ENCODE peak calls at places on chromosomes 6 and 20, in seven cellular contexts. F is HCT116, Q is SK-N-SH, H is K562, C is H1, E is GM12878, Z is HepG2. V is an unnamed sample.

GRCh38 chr20:42472198-42472597 is 717.5 kb downstream of the PTPRT start:
- DNase-seq in F (no peak), Q (no peak), H (no peak), C (no peak), E (no peak), Z (no peak), V (no peak)

GRCh38 chr6:32967151-32968091 is 973 bp upstream of the BRD2 start:
- DNase-seq in F (peak), Q (peak), H (peak), C (peak), E (no peak), Z (peak), V (peak)

GRCh38 chr6:137923866-137924616 is 57.0 kb downstream of the TNFAIP3 start:
- DNase-seq in F (no peak), Q (no peak), H (no peak), C (no peak), E (no peak), Z (no peak), V (no peak)

GRCh38 chr6:16129623-16130243 is 847 bp downstream of the MYLIP start:
- DNase-seq in F (no peak), Q (no peak), H (no peak), C (peak), E (no peak), Z (no peak), V (peak)

GRCh38 chr6:164928366-164929154 is 380.8 kb downstream of the C6orf118 start:
- DNase-seq in F (no peak), Q (peak), H (no peak), C (no peak), E (no peak), Z (no peak), V (no peak)

GRCh38 chr6:4637691-4638433 is 138.3 kb upstream of the CDYL start:
- DNase-seq in F (peak), Q (no peak), H (peak), C (no peak), E (peak), Z (no peak), V (no peak)

GRCh38 chr6:134436281-134436815 is 118.4 kb upstream of the SGK1 start:
- DNase-seq in F (peak), Q (no peak), H (peak), C (no peak), E (peak), Z (peak), V (no peak)

GRCh38 chr6:8219352-8219943 is 117.1 kb upstream of the EEF1E1 start:
- DNase-seq in F (peak), Q (peak), H (peak), C (peak), E (no peak), Z (peak), V (peak)

GRCh38 chr20:46507760-46508407 is 5.5 kb downstream of the ZNF334 start:
- DNase-seq in F (no peak), Q (no peak), H (no peak), C (no peak), E (no peak), Z (no peak), V (no peak)

GRCh38 chr20:17594443-17594842 is 24.6 kb downstream of the DSTN start:
- DNase-seq in F (no peak), Q (no peak), H (no peak), C (no peak), E (no peak), Z (no peak), V (peak)

GRCh38 chr6:52929321-52930164 is 20.0 kb upstream of the GSTA3 start:
- DNase-seq in F (peak), Q (peak), H (peak), C (no peak), E (no peak), Z (peak), V (no peak)

GRCh38 chr20:19706463-19706862 is 51.6 kb upstream of the RIN2 start:
- DNase-seq in F (no peak), Q (no peak), H (no peak), C (no peak), E (peak), Z (no peak), V (no peak)

GRCh38 chr6:112330877-112331260 is 16.3 kb upstream of the RFPL4B start:
- DNase-seq in F (no peak), Q (no peak), H (no peak), C (no peak), E (no peak), Z (no peak), V (no peak)

GRCh38 chr6:125220712-125221111 is 67.1 kb downstream of the TPD52L1 start:
- DNase-seq in F (no peak), Q (no peak), H (no peak), C (no peak), E (no peak), Z (no peak), V (no peak)

GRCh38 chr6:166419268-166419667 is 36.5 kb upstream of the MPC1 start:
- DNase-seq in F (no peak), Q (no peak), H (no peak), C (no peak), E (peak), Z (no peak), V (no peak)

GRCh38 chr6:100226811-100227210 is 232.8 kb upstream of the MCHR2 start:
- DNase-seq in F (no peak), Q (no peak), H (no peak), C (no peak), E (no peak), Z (no peak), V (no peak)

GRCh38 chr20:50259705-50260479 is 69.3 kb downstream of the CEBPB start:
- DNase-seq in F (no peak), Q (no peak), H (peak), C (no peak), E (no peak), Z (no peak), V (no peak)

GRCh38 chr6:105507811-105508210 is 104.9 kb upstream of the PREP start:
- DNase-seq in F (no peak), Q (no peak), H (no peak), C (no peak), E (no peak), Z (no peak), V (no peak)

GRCh38 chr6:108627692-108628565 is 67.2 kb downstream of the FOXO3 start:
- DNase-seq in F (no peak), Q (no peak), H (no peak), C (no peak), E (no peak), Z (no peak), V (no peak)

GRCh38 chr20:9110365-9110764 is 41.5 kb downstream of the PLCB4 start:
- DNase-seq in F (no peak), Q (no peak), H (no peak), C (no peak), E (no peak), Z (no peak), V (no peak)

GRCh38 chr6:3899061-3899460 is 49.9 kb downstream of the FAM50B start:
- DNase-seq in F (no peak), Q (no peak), H (no peak), C (no peak), E (no peak), Z (no peak), V (no peak)

GRCh38 chr20:53827996-53828672 is 234.5 kb upstream of the ZNF217 start:
- DNase-seq in F (peak), Q (no peak), H (no peak), C (no peak), E (no peak), Z (no peak), V (peak)

GRCh38 chr6:109526905-109527628 is 44.0 kb upstream of the ZBTB24 start:
- DNase-seq in F (peak), Q (peak), H (peak), C (peak), E (peak), Z (peak), V (peak)

GRCh38 chr20:15205719-15206118 is 868.3 kb upstream of the FLRT3 start:
- DNase-seq in F (no peak), Q (no peak), H (no peak), C (no peak), E (no peak), Z (no peak), V (no peak)
- TF ChIP-seq JUND in F (no peak), Q (peak), H (no peak), C (no peak), E (no peak), Z (no peak), V (no peak)

GRCh38 chr6:111172563-111172962 is 85.3 kb downstream of the SLC16A10 start:
- DNase-seq in F (no peak), Q (no peak), H (no peak), C (no peak), E (no peak), Z (no peak), V (no peak)

GRCh38 chr6:111173341-111173740 is 86.0 kb downstream of the SLC16A10 start:
- DNase-seq in F (no peak), Q (no peak), H (no peak), C (no peak), E (no peak), Z (no peak), V (no peak)

GRCh38 chr6:111175135-111175534 is 87.8 kb downstream of the SLC16A10 start:
- DNase-seq in F (no peak), Q (no peak), H (no peak), C (no peak), E (no peak), Z (no peak), V (no peak)

GRCh38 chr6:111173946-111174345 is 86.6 kb downstream of the SLC16A10 start:
- DNase-seq in F (no peak), Q (no peak), H (no peak), C (no peak), E (no peak), Z (no peak), V (no peak)

DNA sequence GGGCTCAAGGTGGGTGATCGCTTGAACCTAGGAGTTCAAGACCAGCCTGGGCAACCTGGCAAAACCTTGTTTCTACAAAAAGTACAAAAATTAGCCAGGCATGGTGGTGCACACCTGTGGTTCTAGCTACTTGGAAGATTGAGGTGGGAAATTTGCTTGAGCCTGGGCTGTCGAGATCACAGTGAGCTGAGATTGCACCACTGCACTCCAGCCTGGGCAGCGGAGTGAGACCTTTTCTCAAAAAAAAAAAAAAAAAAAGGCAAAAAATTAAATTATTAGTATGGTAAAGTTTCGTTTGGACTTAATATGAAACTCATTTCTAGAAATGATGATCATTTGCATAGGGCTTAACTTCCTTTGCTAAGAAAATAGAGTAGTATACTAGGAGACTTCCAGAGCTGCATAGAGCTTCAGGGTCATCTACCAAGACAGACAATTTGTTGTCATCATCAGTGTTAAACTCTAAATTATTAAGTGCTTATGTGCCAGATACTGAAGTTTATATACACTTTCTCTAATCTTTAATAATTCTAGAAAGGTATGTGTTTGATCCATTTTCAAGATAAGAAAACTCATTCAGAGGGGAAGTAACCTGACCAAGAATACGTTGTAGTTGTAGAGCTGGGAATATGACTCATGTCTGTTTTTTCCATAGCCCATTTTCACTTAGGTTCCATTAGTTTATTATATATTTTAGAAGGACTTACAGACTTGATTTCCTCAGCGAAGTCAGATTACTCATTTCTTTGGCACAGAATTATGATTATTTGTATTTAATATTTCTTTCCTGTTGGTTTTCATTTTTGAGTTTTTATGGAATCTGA is 84.5 kb downstream of the SLC16A10 start:
- DNase-seq in F (no peak), Q (no peak), H (no peak), C (no peak), E (no peak), Z (no peak), V (no peak)
- TF ChIP-seq JUND in F (no peak), Q (no peak), H (no peak), C (no peak), E (no peak), Z (no peak), V (no peak)

GRCh38 chr20:2421247-2421646 is 40.5 kb downstream of the TGM6 start:
- DNase-seq in F (peak), Q (no peak), H (no peak), C (no peak), E (no peak), Z (no peak), V (peak)

GRCh38 chr20:2420510-2420909 is 39.8 kb downstream of the TGM6 start:
- DNase-seq in F (no peak), Q (no peak), H (no peak), C (no peak), E (no peak), Z (no peak), V (no peak)

GRCh38 chr20:2417142-2417541 is 36.4 kb downstream of the TGM6 start:
- DNase-seq in F (no peak), Q (no peak), H (no peak), C (no peak), E (no peak), Z (no peak), V (no peak)

GRCh38 chr20:2418388-2418787 is 37.7 kb downstream of the TGM6 start:
- DNase-seq in F (no peak), Q (no peak), H (no peak), C (no peak), E (no peak), Z (no peak), V (no peak)
- TF ChIP-seq JUND in F (no peak), Q (no peak), H (no peak), C (no peak), E (no peak), Z (no peak), V (no peak)

GRCh38 chr6:75934643-75935472 is 137.6 kb downstream of the IMPG1 start:
- DNase-seq in F (peak), Q (peak), H (peak), C (peak), E (peak), Z (peak), V (peak)
- TF ChIP-seq JUND in F (no peak), Q (no peak), H (no peak), C (no peak), E (no peak), Z (no peak), V (no peak)

V was measured in T47D.